ENCODE peak calls at places on chromosomes 11 and 22, in six cellular contexts. J, O, H, W, P and X are unnamed samples.
A peak's percentile ranks its signal among the peaks of the same experiment; 100 is the strongest.

GRCh38 chr11:69438286-69438920 is 43.1 kb upstream of the LINC01488 start:
- DNase-seq in J (no peak), O (no peak), H (no peak), W (no peak), P (no peak), X (no peak)

GRCh38 chr22:20405931-20406685 is 12.2 kb downstream of the ZNF74 start:
- DNase-seq in J (no peak), O (no peak), H (no peak), W (no peak), P (no peak), X (no peak)

GRCh38 chr11:95536049-95536448 is 253.5 kb downstream of the FAM76B start:
- DNase-seq in J (peak; percentile 33), O (peak; percentile 44), H (no peak), W (peak; percentile 50), P (no peak), X (no peak)

GRCh38 chr11:102345923-102346322 is 1.1 kb upstream of the BIRC2 start:
- DNase-seq in J (peak; percentile 57), O (peak; percentile 49), H (peak; percentile 72), W (peak; percentile 78), P (no peak), X (no peak)

GRCh38 chr11:34311126-34311525 is 46.7 kb downstream of the ABTB2 start:
- DNase-seq in J (no peak), O (no peak), H (no peak), W (no peak), P (no peak), X (no peak)

GRCh38 chr11:60717956-60718355 is 6.6 kb upstream of the MS4A18 start:
- DNase-seq in J (no peak), O (no peak), H (no peak), W (no peak), P (peak; percentile 16), X (no peak)

GRCh38 chr22:50016308-50016987 is 3.9 kb upstream of the IL17REL start:
- DNase-seq in J (no peak), O (no peak), H (no peak), W (no peak), P (no peak), X (no peak)

GRCh38 chr11:809287-810039 is at the start of gene RPLP2:
- DNase-seq in J (peak; percentile 97), O (peak; percentile 97), H (peak; percentile 92), W (peak; percentile 86), P (peak; percentile 96), X (peak; percentile 90)

GRCh38 chr11:66313321-66314185 is 3.3 kb downstream of the CD248 start:
- DNase-seq in J (no peak), O (peak; percentile 53), H (peak; percentile 94), W (no peak), P (no peak), X (no peak)

GRCh38 chr11:75279273-75279672 is 38.7 kb downstream of the TPBGL start:
- DNase-seq in J (no peak), O (no peak), H (no peak), W (no peak), P (no peak), X (no peak)

GRCh38 chr11:67646535-67647336 is 3.8 kb downstream of the ACY3 start:
- DNase-seq in J (no peak), O (no peak), H (no peak), W (no peak), P (peak; percentile 34), X (no peak)

GRCh38 chr22:27630754-27631153 is 170.8 kb downstream of the MN1 start:
- DNase-seq in J (no peak), O (no peak), H (no peak), W (no peak), P (no peak), X (no peak)